ENCODE peak calls at places on chromosomes 5 and 9, in six cellular contexts. J is KG1, G is suprapubic skin, E is A172, F is ELR, I is HFF-Myc. U is an unnamed sample.

GRCh38 chr5:59123595-59124561 is 541.0 kb downstream of the RAB3C start:
- DNase-seq in J (no peak), G (no peak), E (no peak), F (no peak), I (no peak), U (peak; percentile 61)

GRCh38 chr5:147509710-147510651 is at the start of gene DPYSL3:
- DNase-seq in J (no peak), G (peak; percentile 88), E (peak; percentile 66), F (peak; percentile 89), I (no peak), U (no peak)

GRCh38 chr5:80481019-80481893 is 6.6 kb upstream of the FAM151B start:
- DNase-seq in J (peak; percentile 29), G (no peak), E (peak; percentile 66), F (peak; percentile 75), I (peak; percentile 56), U (peak; percentile 36)

GRCh38 chr9:132160802-132161742 is 786 bp upstream of the NTNG2 start:
- DNase-seq in J (no peak), G (no peak), E (peak; percentile 56), F (peak; percentile 85), I (no peak), U (peak; percentile 73)

GRCh38 chr9:8857330-8858249 is 1058.0 kb upstream of the DMAC1 start:
- DNase-seq in J (no peak), G (peak; percentile 55), E (no peak), F (no peak), I (no peak), U (no peak)

GRCh38 chr9:33443047-33443446 is 4.3 kb downstream of the AQP3 start:
- DNase-seq in J (no peak), G (no peak), E (no peak), F (peak; percentile 70), I (no peak), U (no peak)

GRCh38 chr9:28779240-28779639 is 1206.0 kb upstream of the C9orf72 start:
- DNase-seq in J (no peak), G (no peak), E (no peak), F (peak; percentile 53), I (no peak), U (no peak)

GRCh38 chr9:114083693-114084092 is 5.6 kb upstream of the AMBP start:
- DNase-seq in J (no peak), G (no peak), E (no peak), F (no peak), I (no peak), U (no peak)

GRCh38 chr9:113523421-113524141 is 60.1 kb downstream of the RGS3 start:
- DNase-seq in J (no peak), G (no peak), E (no peak), F (no peak), I (no peak), U (peak; percentile 82)

GRCh38 chr5:6713274-6714181 is at the start of gene TENT4A:
- DNase-seq in J (no peak), G (no peak), E (no peak), F (peak; percentile 38), I (no peak), U (peak; percentile 31)

GRCh38 chr9:88706193-88707112 is 171.5 kb downstream of the NXNL2 start:
- DNase-seq in J (no peak), G (no peak), E (no peak), F (no peak), I (no peak), U (peak; percentile 43)

GRCh38 chr9:77015291-77016048 is 4.0 kb upstream of the FOXB2 start:
- DNase-seq in J (no peak), G (no peak), E (no peak), F (no peak), I (no peak), U (no peak)

GRCh38 chr9:19440823-19441580 is 32.2 kb downstream of the ACER2 start:
- DNase-seq in J (no peak), G (no peak), E (no peak), F (no peak), I (no peak), U (no peak)

GRCh38 chr9:135567311-135567710 is 5.8 kb downstream of the PAEP start:
- DNase-seq in J (no peak), G (peak; percentile 30), E (no peak), F (no peak), I (no peak), U (no peak)

GRCh38 chr9:110526426-110526825 is 53.1 kb downstream of the SVEP1 start:
- DNase-seq in J (no peak), G (no peak), E (no peak), F (peak; percentile 60), I (peak; percentile 97), U (no peak)

GRCh38 chr5:86155763-86156162 is 462.0 kb upstream of the COX7C start:
- DNase-seq in J (no peak), G (no peak), E (no peak), F (no peak), I (no peak), U (no peak)

GRCh38 chr9:35696520-35697215 is 6.9 kb upstream of the TPM2 start:
- DNase-seq in J (peak; percentile 20), G (no peak), E (peak; percentile 46), F (peak; percentile 70), I (no peak), U (peak; percentile 65)

GRCh38 chr9:5586391-5586802 is 42.5 kb upstream of the RIC1 start:
- DNase-seq in J (no peak), G (no peak), E (no peak), F (peak; percentile 77), I (no peak), U (no peak)

GRCh38 chr9:86075132-86075807 is 24.1 kb downstream of the GOLM1 start:
- DNase-seq in J (no peak), G (no peak), E (no peak), F (no peak), I (no peak), U (no peak)

GRCh38 chr9:13267743-13268142 is 11.7 kb downstream of the MPDZ start:
- DNase-seq in J (no peak), G (no peak), E (peak; percentile 79), F (peak; percentile 94), I (no peak), U (no peak)

GRCh38 chr5:109388407-109388806 is 21.4 kb downstream of the PJA2 start:
- DNase-seq in J (no peak), G (no peak), E (peak; percentile 27), F (peak; percentile 36), I (no peak), U (no peak)

GRCh38 chr9:71048271-71048670 is 73.2 kb downstream of the TRPM3 start:
- DNase-seq in J (no peak), G (no peak), E (no peak), F (no peak), I (no peak), U (no peak)

GRCh38 chr5:91042856-91043255 is 340.3 kb downstream of the ARRDC3 start:
- DNase-seq in J (no peak), G (no peak), E (no peak), F (no peak), I (no peak), U (no peak)

GRCh38 chr5:117359895-117360294 is 785.3 kb upstream of the SEMA6A start:
- DNase-seq in J (no peak), G (no peak), E (no peak), F (no peak), I (no peak), U (no peak)

GRCh38 chr9:137129089-137129455 is 9.9 kb upstream of the GRIN1 start:
- DNase-seq in J (no peak), G (no peak), E (no peak), F (peak; percentile 28), I (no peak), U (no peak)

GRCh38 chr9:132390966-132391365 is 15.7 kb downstream of the TTF1 start:
- DNase-seq in J (no peak), G (no peak), E (no peak), F (no peak), I (no peak), U (no peak)

GRCh38 chr5:119291056-119291455 is 64.8 kb upstream of the TNFAIP8 start:
- DNase-seq in J (no peak), G (no peak), E (no peak), F (no peak), I (no peak), U (no peak)

GRCh38 chr5:128539038-128539429 is 989 bp upstream of the FBN2 start:
- DNase-seq in J (no peak), G (no peak), E (no peak), F (peak; percentile 55), I (no peak), U (no peak)

GRCh38 chr9:99239341-99240055 is 17.4 kb downstream of the SEC61B start:
- DNase-seq in J (no peak), G (no peak), E (peak; percentile 8), F (peak; percentile 61), I (no peak), U (no peak)

U was measured in SW480.